ENCODE peak calls at places on chromosomes 6 and 20, in five cellular contexts. One of them, this sample, is unnamed.

GRCh38 chr6:112691289-112691688 is 344.2 kb downstream of the RFPL4B start:
- DNase-seq in Peyer's patch: no peak
- DNase-seq in PC-9: no peak
- DNase-seq in pancreas: no peak
- DNase-seq in AG04450: peak; percentile 37
- DNase-seq in this sample: peak; percentile 78

GRCh38 chr6:73455865-73456629 is 4.0 kb upstream of the CGAS start:
- DNase-seq in Peyer's patch: no peak
- DNase-seq in PC-9: no peak
- DNase-seq in pancreas: no peak
- DNase-seq in AG04450: no peak
- DNase-seq in this sample: no peak

GRCh38 chr20:38023181-38024085 is 9.8 kb downstream of the TTI1 start:
- DNase-seq in Peyer's patch: no peak
- DNase-seq in PC-9: no peak
- DNase-seq in pancreas: no peak
- DNase-seq in AG04450: peak; percentile 95
- DNase-seq in this sample: no peak

GRCh38 chr20:48818481-48818987 is 9.3 kb downstream of the PREX1 start:
- DNase-seq in Peyer's patch: peak; percentile 85
- DNase-seq in PC-9: no peak
- DNase-seq in pancreas: no peak
- DNase-seq in AG04450: no peak
- DNase-seq in this sample: no peak

GRCh38 chr6:149895702-149896310 is 2.1 kb downstream of the RAET1E start:
- DNase-seq in Peyer's patch: no peak
- DNase-seq in PC-9: peak; percentile 59
- DNase-seq in pancreas: no peak
- DNase-seq in AG04450: no peak
- DNase-seq in this sample: no peak

GRCh38 chr6:144217264-144217663 is 66.9 kb downstream of the STX11 start:
- DNase-seq in Peyer's patch: no peak
- DNase-seq in PC-9: peak; percentile 2
- DNase-seq in pancreas: no peak
- DNase-seq in AG04450: no peak
- DNase-seq in this sample: no peak

GRCh38 chr6:148557796-148558457 is 188.9 kb upstream of the UST start:
- DNase-seq in Peyer's patch: peak; percentile 46
- DNase-seq in PC-9: no peak
- DNase-seq in pancreas: no peak
- DNase-seq in AG04450: no peak
- DNase-seq in this sample: no peak

GRCh38 chr6:4320860-4321259 is 185.5 kb upstream of the ECI2 start:
- DNase-seq in Peyer's patch: no peak
- DNase-seq in PC-9: peak; percentile 14
- DNase-seq in pancreas: no peak
- DNase-seq in AG04450: peak; percentile 65
- DNase-seq in this sample: peak; percentile 86

GRCh38 chr6:43829470-43829869 is 59.5 kb downstream of the VEGFA start:
- DNase-seq in Peyer's patch: no peak
- DNase-seq in PC-9: no peak
- DNase-seq in pancreas: no peak
- DNase-seq in AG04450: no peak
- DNase-seq in this sample: no peak

GRCh38 chr6:139757766-139758655 is 383.6 kb upstream of the CITED2 start:
- DNase-seq in Peyer's patch: no peak
- DNase-seq in PC-9: no peak
- DNase-seq in pancreas: no peak
- DNase-seq in AG04450: no peak
- DNase-seq in this sample: no peak

GRCh38 chr6:97396880-97397279 is 113.9 kb upstream of the MMS22L start:
- DNase-seq in Peyer's patch: no peak
- DNase-seq in PC-9: no peak
- DNase-seq in pancreas: no peak
- DNase-seq in AG04450: no peak
- DNase-seq in this sample: no peak

GRCh38 chr6:113481910-113482309 is 375.2 kb upstream of the MARCKS start:
- DNase-seq in Peyer's patch: no peak
- DNase-seq in PC-9: no peak
- DNase-seq in pancreas: no peak
- DNase-seq in AG04450: no peak
- DNase-seq in this sample: no peak

GRCh38 chr6:29456971-29457370 is at the start of the genes OR11A1 and OR2H1:
- DNase-seq in Peyer's patch: no peak
- DNase-seq in PC-9: no peak
- DNase-seq in pancreas: no peak
- DNase-seq in AG04450: no peak
- DNase-seq in this sample: no peak

GRCh38 chr6:21856844-21857243 is 263.3 kb downstream of the SOX4 start:
- DNase-seq in Peyer's patch: no peak
- DNase-seq in PC-9: no peak
- DNase-seq in pancreas: no peak
- DNase-seq in AG04450: no peak
- DNase-seq in this sample: peak; percentile 85

GRCh38 chr6:125944896-125945295 is 11.7 kb upstream of the HINT3 start:
- DNase-seq in Peyer's patch: no peak
- DNase-seq in PC-9: no peak
- DNase-seq in pancreas: no peak
- DNase-seq in AG04450: no peak
- DNase-seq in this sample: no peak

GRCh38 chr6:10382322-10382721 is 32.6 kb downstream of the TFAP2A start:
- DNase-seq in Peyer's patch: no peak
- DNase-seq in PC-9: no peak
- DNase-seq in pancreas: no peak
- DNase-seq in AG04450: no peak
- DNase-seq in this sample: no peak

GRCh38 chr6:6003334-6004146 is 3.2 kb downstream of the NRN1 start:
- DNase-seq in Peyer's patch: no peak
- DNase-seq in PC-9: no peak
- DNase-seq in pancreas: peak; percentile 71
- DNase-seq in AG04450: no peak
- DNase-seq in this sample: no peak

GRCh38 chr6:104956663-104957294 is at the start of gene LIN28B:
- DNase-seq in Peyer's patch: no peak
- DNase-seq in PC-9: no peak
- DNase-seq in pancreas: no peak
- DNase-seq in AG04450: no peak
- DNase-seq in this sample: no peak

GRCh38 chr20:42097741-42098140 is 479.6 kb upstream of the CHD6 start:
- DNase-seq in Peyer's patch: no peak
- DNase-seq in PC-9: no peak
- DNase-seq in pancreas: no peak
- DNase-seq in AG04450: no peak
- DNase-seq in this sample: no peak

GRCh38 chr6:111565316-111566221 is 40.1 kb downstream of the TRAF3IP2 start:
- DNase-seq in Peyer's patch: no peak
- DNase-seq in PC-9: no peak
- DNase-seq in pancreas: no peak
- DNase-seq in AG04450: no peak
- DNase-seq in this sample: no peak

GRCh38 chr6:105746539-105746938 is 339.6 kb upstream of the PRDM1 start:
- DNase-seq in Peyer's patch: no peak
- DNase-seq in PC-9: no peak
- DNase-seq in pancreas: no peak
- DNase-seq in AG04450: no peak
- DNase-seq in this sample: no peak

GRCh38 chr6:33863084-33863483 is 59.3 kb upstream of the MLN start:
- DNase-seq in Peyer's patch: no peak
- DNase-seq in PC-9: no peak
- DNase-seq in pancreas: no peak
- DNase-seq in AG04450: no peak
- DNase-seq in this sample: no peak

GRCh38 chr6:166830185-166830890 is 126.0 kb downstream of the RNASET2 start:
- DNase-seq in Peyer's patch: no peak
- DNase-seq in PC-9: no peak
- DNase-seq in pancreas: no peak
- DNase-seq in AG04450: no peak
- DNase-seq in this sample: no peak

GRCh38 chr6:50986319-50986718 is 167.6 kb downstream of the TFAP2B start:
- DNase-seq in Peyer's patch: no peak
- DNase-seq in PC-9: no peak
- DNase-seq in pancreas: no peak
- DNase-seq in AG04450: no peak
- DNase-seq in this sample: no peak

GRCh38 chr6:52160468-52161104 is 25.6 kb upstream of the IL17A start:
- DNase-seq in Peyer's patch: no peak
- DNase-seq in PC-9: no peak
- DNase-seq in pancreas: no peak
- DNase-seq in AG04450: no peak
- DNase-seq in this sample: no peak

GRCh38 chr6:30169658-30170614 is 6.6 kb downstream of the TRIM15 start:
- DNase-seq in Peyer's patch: no peak
- DNase-seq in PC-9: peak; percentile 11
- DNase-seq in pancreas: no peak
- DNase-seq in AG04450: peak; percentile 21
- DNase-seq in this sample: no peak

GRCh38 chr20:57013741-57014140 is 252.7 kb downstream of the BMP7 start:
- DNase-seq in Peyer's patch: no peak
- DNase-seq in PC-9: peak; percentile 42
- DNase-seq in pancreas: no peak
- DNase-seq in AG04450: no peak
- DNase-seq in this sample: no peak

GRCh38 chr6:70103798-70104197 is 199.1 kb downstream of the COL9A1 start:
- DNase-seq in Peyer's patch: no peak
- DNase-seq in PC-9: no peak
- DNase-seq in pancreas: no peak
- DNase-seq in AG04450: no peak
- DNase-seq in this sample: no peak

GRCh38 chr20:676315-676937 is 824 bp upstream of the SCRT2 start:
- DNase-seq in Peyer's patch: no peak
- DNase-seq in PC-9: no peak
- DNase-seq in pancreas: peak; percentile 70
- DNase-seq in AG04450: no peak
- DNase-seq in this sample: no peak

GRCh38 chr6:36735110-36735971 is 37.7 kb downstream of the RAB44 start:
- DNase-seq in Peyer's patch: no peak
- DNase-seq in PC-9: peak; percentile 35
- DNase-seq in pancreas: peak; percentile 58
- DNase-seq in AG04450: peak; percentile 63
- DNase-seq in this sample: peak; percentile 65

GRCh38 chr6:156783958-156784357 is 6.8 kb downstream of the ARID1B start:
- DNase-seq in Peyer's patch: no peak
- DNase-seq in PC-9: no peak
- DNase-seq in pancreas: no peak
- DNase-seq in AG04450: no peak
- DNase-seq in this sample: no peak

GRCh38 chr6:166624275-166624674 is 2.8 kb downstream of the RPS6KA2 start:
- DNase-seq in Peyer's patch: no peak
- DNase-seq in PC-9: no peak
- DNase-seq in pancreas: no peak
- DNase-seq in AG04450: no peak
- DNase-seq in this sample: peak; percentile 16

GRCh38 chr20:41137412-41138216 is at the start of gene PLCG1:
- DNase-seq in Peyer's patch: peak; percentile 81
- DNase-seq in PC-9: peak; percentile 80
- DNase-seq in pancreas: peak; percentile 91
- DNase-seq in AG04450: no peak
- DNase-seq in this sample: no peak

GRCh38 chr20:10218536-10219451 is at the start of gene SNAP25:
- DNase-seq in Peyer's patch: peak; percentile 16
- DNase-seq in PC-9: no peak
- DNase-seq in pancreas: peak; percentile 68
- DNase-seq in AG04450: peak; percentile 81
- DNase-seq in this sample: no peak

GRCh38 chr6:43093361-43094289 is 17.5 kb downstream of the PTK7 start:
- DNase-seq in Peyer's patch: no peak
- DNase-seq in PC-9: no peak
- DNase-seq in pancreas: no peak
- DNase-seq in AG04450: no peak
- DNase-seq in this sample: no peak

GRCh38 chr20:3545401-3545925 is 74.6 kb downstream of the ATRN start:
- DNase-seq in Peyer's patch: no peak
- DNase-seq in PC-9: no peak
- DNase-seq in pancreas: no peak
- DNase-seq in AG04450: no peak
- DNase-seq in this sample: peak; percentile 16
- H3K27ac ChIP-seq in Peyer's patch: no peak overlapping the region
- H3K27ac ChIP-seq in PC-9: no peak overlapping the region
- H3K27ac ChIP-seq in pancreas: no peak overlapping the region
- H3K27ac ChIP-seq in AG04450: no peak overlapping the region
- H3K27ac ChIP-seq in this sample: peak overlapping the region; percentile 96

GRCh38 chr20:1933465-1933870 is 38.3 kb downstream of the SIRPA start:
- DNase-seq in Peyer's patch: no peak
- DNase-seq in PC-9: no peak
- DNase-seq in pancreas: no peak
- DNase-seq in AG04450: no peak
- DNase-seq in this sample: no peak
- H3K27ac ChIP-seq in Peyer's patch: no peak overlapping the region
- H3K27ac ChIP-seq in PC-9: no peak overlapping the region
- H3K27ac ChIP-seq in pancreas: no peak overlapping the region
- H3K27ac ChIP-seq in AG04450: no peak overlapping the region
- H3K27ac ChIP-seq in this sample: no peak overlapping the region

DNA sequence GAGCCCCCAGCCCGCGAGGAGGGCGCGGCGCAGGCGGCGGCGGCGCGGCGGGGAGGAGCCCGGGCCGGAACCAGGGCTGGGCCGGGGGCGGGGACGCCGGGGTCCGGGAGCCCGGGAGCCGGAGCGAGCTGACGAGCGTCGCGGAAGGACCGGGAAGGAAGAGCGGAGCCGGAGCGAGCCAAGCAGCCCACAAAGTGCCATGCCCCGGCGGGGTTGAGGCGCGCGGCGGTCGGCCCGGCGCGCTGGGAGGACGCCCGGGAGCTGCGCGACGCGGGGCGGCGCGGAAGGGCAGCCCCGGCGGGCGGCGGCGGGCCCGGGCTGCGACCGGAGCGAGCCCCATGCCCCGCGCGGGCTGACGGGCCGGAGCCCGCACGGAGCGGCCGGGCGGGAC is 289 bp downstream of the FOXP4 start:
- DNase-seq in Peyer's patch: no peak
- DNase-seq in PC-9: no peak
- DNase-seq in pancreas: no peak
- DNase-seq in AG04450: no peak
- DNase-seq in this sample: no peak
- H3K27ac ChIP-seq in Peyer's patch: peak overlapping the region; percentile 84
- H3K27ac ChIP-seq in PC-9: no peak overlapping the region
- H3K27ac ChIP-seq in pancreas: peak overlapping the region; percentile 48
- H3K27ac ChIP-seq in AG04450: no peak overlapping the region
- H3K27ac ChIP-seq in this sample: peak overlapping the region; percentile 77

DNA sequence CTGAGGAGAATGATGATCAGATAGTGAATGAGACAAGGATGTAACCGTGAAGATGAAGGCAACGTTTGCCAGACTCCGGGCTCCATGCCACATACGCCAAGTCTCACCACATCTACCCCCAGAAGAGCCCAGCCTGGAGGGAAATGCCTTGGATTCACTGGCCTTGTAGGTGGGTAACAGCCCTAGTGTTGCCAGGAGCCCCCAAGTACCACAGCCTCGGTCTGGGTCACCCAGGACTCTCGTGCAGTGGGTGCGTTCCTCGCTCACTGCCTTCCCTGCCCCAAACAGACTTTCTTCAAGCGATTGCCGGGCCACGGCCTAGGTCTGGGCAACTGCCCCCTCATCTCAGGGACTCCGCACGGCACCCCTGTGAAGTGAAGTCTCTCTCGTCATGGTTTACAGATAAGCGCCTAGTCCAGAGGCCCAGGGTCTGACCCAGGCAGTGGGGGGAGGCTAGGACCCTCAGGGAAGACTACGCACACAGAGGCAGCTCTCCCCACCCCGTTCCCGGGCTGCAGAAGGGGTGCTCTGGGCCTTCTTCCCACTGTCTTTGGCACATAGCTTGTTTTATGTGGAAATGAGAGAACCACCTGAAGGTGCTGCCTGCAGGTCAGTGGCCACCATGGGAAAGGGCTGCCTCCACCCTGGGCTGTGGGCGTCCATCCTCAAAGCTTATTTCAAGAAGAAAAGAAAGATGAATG is 220.7 kb downstream of the ERMARD start:
- DNase-seq in Peyer's patch: no peak
- DNase-seq in PC-9: no peak
- DNase-seq in pancreas: peak; percentile 39
- DNase-seq in AG04450: no peak
- DNase-seq in this sample: no peak
- H3K27ac ChIP-seq in Peyer's patch: no peak overlapping the region
- H3K27ac ChIP-seq in PC-9: no peak overlapping the region
- H3K27ac ChIP-seq in pancreas: no peak overlapping the region
- H3K27ac ChIP-seq in AG04450: no peak overlapping the region
- H3K27ac ChIP-seq in this sample: no peak overlapping the region

This sample was measured in epithelial cell of prostate.